ENCODE peak calls at places on chromosomes 13 and 19, in eight cellular contexts. V is cardiac muscle cell; I is T-helper 2 cell; A is type B pancreatic cell; N is fibroblast of pulmonary artery; K is astrocyte; R is hepatic stellate cell; E is activated naive CD4-positive, alpha-beta T cell treated with anti-CD3 and anti-CD28 coated beads, Interleukin-2, amount 10 ng/mL, durations not matched to agents 7 days and 5 days. Z is an unnamed sample.
A peak's percentile ranks its signal among the peaks of the same experiment; 100 is the strongest.

GRCh38 chr13:110455941-110456340 is 105.6 kb downstream of the RAB20 start:
- DNase-seq in V (peak; percentile 80), I (peak; percentile 12), A (peak; percentile 78), N (peak; percentile 76), K (peak; percentile 60), R (peak; percentile 75), E (peak; percentile 78), Z (peak; percentile 60)

GRCh38 chr19:29538651-29539050 is 12.9 kb downstream of the VSTM2B start:
- DNase-seq in V (no peak), I (no peak), A (no peak), N (no peak), K (no peak), R (no peak), E (no peak), Z (no peak)

GRCh38 chr19:38298841-38299680 is 5.0 kb upstream of the C19orf33 start:
- DNase-seq in V (no peak), I (no peak), A (no peak), N (no peak), K (no peak), R (peak; percentile 78), E (no peak), Z (no peak)

GRCh38 chr19:51166846-51167490 is 24.9 kb downstream of the SIGLEC7 start:
- DNase-seq in V (no peak), I (peak; percentile 12), A (no peak), N (no peak), K (no peak), R (no peak), E (peak; percentile 57), Z (no peak)

GRCh38 chr19:48394331-48395169 is 1.1 kb downstream of the GRIN2D start:
- DNase-seq in V (no peak), I (no peak), A (no peak), N (no peak), K (no peak), R (no peak), E (no peak), Z (no peak)

GRCh38 chr19:41711376-41712261 is 3.2 kb downstream of the CEACAM5 start:
- DNase-seq in V (no peak), I (no peak), A (peak; percentile 49), N (no peak), K (no peak), R (no peak), E (no peak), Z (no peak)

GRCh38 chr19:41696402-41697197 is 8.5 kb upstream of the CEACAM7 start:
- DNase-seq in V (no peak), I (no peak), A (peak; percentile 42), N (peak; percentile 3), K (no peak), R (no peak), E (peak; percentile 50), Z (no peak)

GRCh38 chr13:26679945-26680516 is 80.6 kb downstream of the GPR12 start:
- DNase-seq in V (peak; percentile 76), I (no peak), A (no peak), N (no peak), K (peak; percentile 2), R (no peak), E (no peak), Z (peak; percentile 2)

GRCh38 chr13:81760316-81760715 is 1419.4 kb upstream of the SPRY2 start:
- DNase-seq in V (no peak), I (no peak), A (no peak), N (no peak), K (no peak), R (no peak), E (no peak), Z (no peak)

GRCh38 chr13:68719815-68720214 is 1387.8 kb upstream of the ATXN8OS start:
- DNase-seq in V (no peak), I (no peak), A (no peak), N (no peak), K (no peak), R (no peak), E (no peak), Z (no peak)

GRCh38 chr19:30695171-30695875 is 323.1 kb downstream of the ZNF536 start:
- DNase-seq in V (peak; percentile 48), I (no peak), A (no peak), N (no peak), K (no peak), R (no peak), E (no peak), Z (no peak)

GRCh38 chr13:24254151-24254810 is 55.1 kb upstream of the C1QTNF9 start:
- DNase-seq in V (no peak), I (peak; percentile 74), A (no peak), N (no peak), K (no peak), R (no peak), E (peak; percentile 81), Z (no peak)

GRCh38 chr13:72062566-72062965 is 195.6 kb upstream of the DACH1 start:
- DNase-seq in V (no peak), I (no peak), A (no peak), N (peak; percentile 1), K (no peak), R (no peak), E (no peak), Z (no peak)

GRCh38 chr19:9939301-9939913 is 3.1 kb upstream of the OLFM2 start:
- DNase-seq in V (peak; percentile 39), I (no peak), A (no peak), N (peak; percentile 64), K (no peak), R (no peak), E (no peak), Z (no peak)

GRCh38 chr19:3450796-3451411 is 29.4 kb downstream of the SMIM24 start:
- DNase-seq in V (no peak), I (no peak), A (no peak), N (peak; percentile 100), K (peak; percentile 100), R (peak; percentile 95), E (no peak), Z (no peak)

GRCh38 chr13:114142137-114142550 is 9.7 kb upstream of the RASA3 start:
- DNase-seq in V (no peak), I (no peak), A (no peak), N (no peak), K (no peak), R (no peak), E (no peak), Z (no peak)

GRCh38 chr19:14562660-14563589 is 8.9 kb downstream of the NDUFB7 start:
- DNase-seq in V (no peak), I (no peak), A (no peak), N (no peak), K (no peak), R (no peak), E (no peak), Z (no peak)

GRCh38 chr13:100644328-100644727 is 30.3 kb downstream of the TMTC4 start:
- DNase-seq in V (no peak), I (no peak), A (no peak), N (peak; percentile 18), K (no peak), R (no peak), E (no peak), Z (no peak)

Z was measured in DMS 273 treated with DMSO at 0.1 percent for 48 hours.